ENCODE peak calls at places on chromosome 15, in seven cellular contexts. G, H, W, Y, M, S and K are unnamed samples.

GRCh38 chr15:25871403-25871802 is 8.3 kb upstream of the ATP10A start:
- DNase-seq in Y (no peak), S (no peak), G (no peak), H (no peak), W (no peak), M (no peak), K (no peak)

GRCh38 chr15:22973286-22973685 is 6.9 kb downstream of the CYFIP1 start:
- DNase-seq in G (no peak), Y (peak), W (no peak), H (no peak), S (no peak), M (peak), K (no peak)

GRCh38 chr15:39108021-39108420 is 472.9 kb upstream of the THBS1 start:
- DNase-seq in W (no peak), Y (no peak), M (no peak), H (no peak), G (no peak), S (no peak), K (peak)

GRCh38 chr15:59741274-59741906 is 52.3 kb upstream of the BNIP2 start:
- DNase-seq in S (no peak), Y (no peak), M (peak), W (peak), H (no peak), G (no peak), K (peak)

GRCh38 chr15:92394327-92395175 is 870 bp downstream of the ST8SIA2 start:
- DNase-seq in G (no peak), Y (no peak), M (peak), S (no peak), W (peak), H (no peak), K (no peak)

GRCh38 chr15:28922712-28923012 is 36.9 kb downstream of the APBA2 start:
- DNase-seq in M (no peak), G (no peak), H (no peak), S (no peak), Y (no peak), W (no peak), K (no peak)

GRCh38 chr15:62334581-62334980 is 169.5 kb upstream of the C2CD4B start:
- DNase-seq in H (no peak), W (no peak), Y (no peak), S (no peak), G (no peak), M (no peak), K (peak)

GRCh38 chr15:92273732-92274131 is 119.9 kb upstream of the ST8SIA2 start:
- DNase-seq in Y (no peak), M (no peak), G (no peak), H (no peak), W (no peak), S (no peak), K (no peak)

GRCh38 chr15:92460023-92460422 is 66.3 kb downstream of the ST8SIA2 start:
- DNase-seq in S (no peak), W (no peak), H (no peak), M (no peak), Y (no peak), G (no peak), K (no peak)

GRCh38 chr15:60511351-60512157 is 32.6 kb upstream of the ICE2 start:
- DNase-seq in Y (no peak), W (no peak), G (no peak), M (no peak), S (no peak), H (no peak), K (no peak)

GRCh38 chr15:62085740-62086139 is 19.0 kb downstream of the C2CD4A start:
- DNase-seq in M (no peak), Y (no peak), S (no peak), W (no peak), G (no peak), H (no peak), K (peak)

GRCh38 chr15:90340345-90340744 is 11.7 kb upstream of the ZNF774 start:
- DNase-seq in S (no peak), M (peak), W (no peak), G (no peak), Y (no peak), H (no peak), K (no peak)

GRCh38 chr15:38440353-38441129 is 13.4 kb upstream of the FAM98B start:
- DNase-seq in M (peak), G (peak), S (no peak), W (peak), Y (no peak), H (no peak), K (peak)

GRCh38 chr15:79311901-79312553 is 1.1 kb downstream of the TMED3 start:
- DNase-seq in H (no peak), Y (no peak), M (no peak), G (no peak), W (no peak), S (no peak), K (no peak)

GRCh38 chr15:40932625-40933519 is 3.7 kb downstream of the DLL4 start:
- DNase-seq in S (no peak), W (no peak), H (no peak), M (no peak), Y (no peak), G (no peak), K (no peak)

GRCh38 chr15:40933520-40933904 is 4.4 kb downstream of the DLL4 start:
- DNase-seq in W (no peak), S (no peak), M (no peak), H (no peak), G (no peak), Y (no peak), K (no peak)

GRCh38 chr15:40931300-40932142 is 2.4 kb downstream of the DLL4 start:
- DNase-seq in Y (no peak), M (no peak), H (no peak), W (no peak), G (no peak), S (no peak), K (no peak)

GRCh38 chr15:40930430-40931299 is 1.5 kb downstream of the DLL4 start:
- DNase-seq in W (no peak), S (no peak), Y (no peak), G (no peak), H (peak), M (no peak), K (no peak)

GRCh38 chr15:40932146-40932545 is 3.0 kb downstream of the DLL4 start:
- DNase-seq in M (no peak), G (no peak), S (no peak), W (no peak), H (no peak), Y (no peak), K (no peak)
- H3K4me3 ChIP-seq in M (no peak), G (peak), S (no peak), W (no peak), H (peak), Y (no peak), K (no peak)

DNA sequence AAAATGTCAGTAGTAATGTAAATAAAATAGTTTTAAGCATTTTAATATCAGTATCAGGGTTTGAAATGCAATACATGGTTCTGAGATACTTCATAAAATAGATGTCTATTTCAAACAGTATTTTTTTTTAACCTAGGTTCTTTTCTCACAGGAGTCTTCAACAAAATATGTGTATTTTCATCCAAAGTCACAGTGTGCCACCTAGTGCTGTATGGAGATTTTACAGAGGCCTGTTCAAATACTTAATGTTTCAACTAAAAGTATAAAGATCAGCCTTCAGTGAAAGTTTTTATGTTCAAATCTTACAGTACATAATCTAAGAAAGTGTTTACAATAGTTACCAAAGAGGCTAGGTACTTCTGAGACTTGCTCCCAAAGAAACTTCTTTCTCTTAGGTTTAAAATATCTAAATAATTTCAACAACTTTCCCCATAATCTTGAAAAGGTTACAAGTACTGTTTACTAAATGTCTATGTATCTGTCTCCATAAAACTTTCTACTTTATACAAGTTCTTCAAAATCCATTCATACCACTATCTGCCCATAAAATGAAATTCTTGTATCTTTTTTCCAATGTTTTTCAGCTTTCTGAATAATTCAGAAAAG is 38.3 kb downstream of the SCAPER start:
- DNase-seq in S (no peak), M (peak), G (no peak), W (peak), Y (no peak), H (no peak), K (peak)
- TF ChIP-seq CTCF in S (no peak), M (peak), G (peak), W (peak), Y (no peak), H (peak), K (peak)

GRCh38 chr15:50496692-50497091 is 49.8 kb downstream of the USP50 start:
- DNase-seq in H (no peak), S (no peak), Y (no peak), G (no peak), M (no peak), W (no peak), K (no peak)

GRCh38 chr15:50506121-50506520 is 40.3 kb downstream of the USP50 start:
- DNase-seq in G (no peak), Y (no peak), M (no peak), H (no peak), W (no peak), S (no peak), K (no peak)

DNA sequence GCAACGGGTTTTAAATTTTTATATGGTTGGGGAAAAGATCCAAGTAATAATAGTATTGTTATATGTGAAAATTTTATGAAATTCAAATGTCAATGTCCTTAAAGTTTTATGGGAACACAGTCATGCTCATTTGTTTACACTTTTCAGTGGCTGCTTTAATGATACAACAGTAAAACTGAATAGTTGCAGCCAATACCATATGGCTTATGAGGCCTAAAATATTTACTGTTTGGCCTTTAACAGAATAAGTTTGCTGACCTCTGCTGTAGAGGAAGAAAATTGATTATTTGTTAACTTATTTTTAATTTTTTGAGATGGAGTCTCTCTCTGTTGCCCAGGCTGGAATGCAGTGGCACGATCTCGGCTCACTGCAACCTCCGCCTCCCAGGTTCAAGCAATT is 44.7 kb downstream of the USP50 start:
- DNase-seq in S (no peak), Y (no peak), G (no peak), W (no peak), H (no peak), M (no peak), K (no peak)
- H3K4me3 ChIP-seq in S (no peak), Y (no peak), G (no peak), W (no peak), H (no peak), M (no peak), K (no peak)

GRCh38 chr15:88603885-88604284 is 17.3 kb upstream of the AEN start:
- DNase-seq in H (no peak), M (no peak), Y (no peak), S (no peak), G (no peak), W (no peak), K (no peak)
- TF ChIP-seq CTCF in H (no peak), M (no peak), Y (no peak), S (no peak), G (no peak), W (no peak), K (no peak)